ENCODE peak calls at places on chromosomes 4 and X, in five cellular contexts. V is GM03348; N is fibroblast of villous mesenchyme; A is caudate nucleus; B is CD8-positive, alpha-beta memory T cell. M is an unnamed sample.

GRCh38 chr4:103400405-103400804 is 202.3 kb upstream of the CENPE start:
- DNase-seq in V (no peak), N (no peak), A (no peak), B (no peak), M (no peak)

GRCh38 chr4:48557478-48557877 is 67.4 kb downstream of the ZAR1 start:
- DNase-seq in V (no peak), N (no peak), A (no peak), B (no peak), M (no peak)

GRCh38 chr4:147034372-147034771 is 88.7 kb upstream of the TTC29 start:
- DNase-seq in V (peak; percentile 36), N (no peak), A (no peak), B (no peak), M (no peak)

GRCh38 chr4:17376205-17376604 is 135.7 kb downstream of the QDPR start:
- DNase-seq in V (no peak), N (peak; percentile 3), A (no peak), B (no peak), M (no peak)

GRCh38 chrX:156001667-156002021 is 4.1 kb downstream of the IL9R start:
- DNase-seq in V (no peak), N (no peak), A (no peak), B (no peak), M (no peak)

GRCh38 chr4:149164282-149164681 is 651.4 kb downstream of the IQCM start:
- DNase-seq in V (peak; percentile 58), N (peak; percentile 24), A (no peak), B (no peak), M (no peak)

GRCh38 chrX:2538016-2538415 is 37.2 kb upstream of the DHRSX start:
- DNase-seq in V (no peak), N (no peak), A (no peak), B (no peak), M (peak; percentile 1)

GRCh38 chr4:85128246-85129204 is 162.0 kb upstream of the WDFY3 start:
- DNase-seq in V (no peak), N (no peak), A (no peak), B (no peak), M (no peak)

GRCh38 chr4:186108391-186108790 is 3.9 kb downstream of the FAM149A start:
- DNase-seq in V (no peak), N (no peak), A (no peak), B (no peak), M (no peak)

M was measured in occipital lobe.